ENCODE peak calls at places on chromosomes 11 and 22, in four cellular contexts. One of them, this sample, is unnamed.

GRCh38 chr11:56497010-56497409 is 5.8 kb upstream of the OR5M8 start:
- DNase-seq in bronchial epithelial cell: no peak
- DNase-seq in astrocyte of the spinal cord: no peak
- DNase-seq in mucosa of descending colon: no peak
- DNase-seq in this sample: no peak

GRCh38 chr22:20569059-20570058 is 61.9 kb downstream of the MED15 start:
- DNase-seq in bronchial epithelial cell: peak; percentile 91
- DNase-seq in astrocyte of the spinal cord: peak; percentile 95
- DNase-seq in mucosa of descending colon: peak; percentile 49
- DNase-seq in this sample: peak; percentile 94

GRCh38 chr22:28600546-28601143 is 79.0 kb downstream of the TTC28 start:
- DNase-seq in astrocyte of the spinal cord: peak; percentile 76
- DNase-seq in bronchial epithelial cell: peak; percentile 48
- DNase-seq in mucosa of descending colon: peak; percentile 33
- DNase-seq in this sample: peak; percentile 71

GRCh38 chr22:46897246-46897623 is 134.8 kb downstream of the TBC1D22A start:
- DNase-seq in astrocyte of the spinal cord: no peak
- DNase-seq in mucosa of descending colon: no peak
- DNase-seq in bronchial epithelial cell: no peak
- DNase-seq in this sample: peak; percentile 26

GRCh38 chr11:134503104-134503503 is 91.1 kb upstream of the B3GAT1 start:
- DNase-seq in mucosa of descending colon: no peak
- DNase-seq in bronchial epithelial cell: no peak
- DNase-seq in astrocyte of the spinal cord: no peak
- DNase-seq in this sample: no peak

GRCh38 chr11:96037267-96037990 is 113.5 kb upstream of the MTMR2 start:
- DNase-seq in bronchial epithelial cell: peak; percentile 70
- DNase-seq in mucosa of descending colon: no peak
- DNase-seq in astrocyte of the spinal cord: peak; percentile 60
- DNase-seq in this sample: no peak

GRCh38 chr11:102268083-102268984 is 49.0 kb upstream of the BIRC3 start:
- DNase-seq in astrocyte of the spinal cord: peak; percentile 65
- DNase-seq in mucosa of descending colon: peak; percentile 96
- DNase-seq in bronchial epithelial cell: peak; percentile 85
- DNase-seq in this sample: peak; percentile 75

GRCh38 chr22:17064498-17065100 is 20.2 kb upstream of the IL17RA start:
- DNase-seq in astrocyte of the spinal cord: no peak
- DNase-seq in bronchial epithelial cell: no peak
- DNase-seq in mucosa of descending colon: no peak
- DNase-seq in this sample: no peak

GRCh38 chr11:68038226-68038717 is 553 bp upstream of the TCIRG1 start:
- DNase-seq in mucosa of descending colon: peak; percentile 28
- DNase-seq in astrocyte of the spinal cord: no peak
- DNase-seq in bronchial epithelial cell: no peak
- DNase-seq in this sample: no peak

GRCh38 chr11:108117746-108118371 is 3.5 kb upstream of the ACAT1 start:
- DNase-seq in bronchial epithelial cell: peak; percentile 61
- DNase-seq in astrocyte of the spinal cord: peak; percentile 72
- DNase-seq in mucosa of descending colon: no peak
- DNase-seq in this sample: peak; percentile 52

GRCh38 chr22:22754268-22754657 is 109.8 kb downstream of the GGTLC2 start:
- DNase-seq in mucosa of descending colon: no peak
- DNase-seq in bronchial epithelial cell: no peak
- DNase-seq in astrocyte of the spinal cord: no peak
- DNase-seq in this sample: no peak

GRCh38 chr11:95566151-95566670 is 223.4 kb downstream of the FAM76B start:
- DNase-seq in astrocyte of the spinal cord: no peak
- DNase-seq in bronchial epithelial cell: no peak
- DNase-seq in mucosa of descending colon: no peak
- DNase-seq in this sample: no peak

GRCh38 chr22:32059426-32059825 is 16.4 kb downstream of the SLC5A1 start:
- DNase-seq in bronchial epithelial cell: no peak
- DNase-seq in mucosa of descending colon: no peak
- DNase-seq in astrocyte of the spinal cord: no peak
- DNase-seq in this sample: no peak

GRCh38 chr11:132540586-132540985 is 991.7 kb downstream of the OPCML start:
- DNase-seq in astrocyte of the spinal cord: no peak
- DNase-seq in bronchial epithelial cell: no peak
- DNase-seq in mucosa of descending colon: no peak
- DNase-seq in this sample: no peak

GRCh38 chr11:102971766-102972165 is 16.2 kb upstream of the MMP13 start:
- DNase-seq in bronchial epithelial cell: no peak
- DNase-seq in mucosa of descending colon: no peak
- DNase-seq in astrocyte of the spinal cord: no peak
- DNase-seq in this sample: no peak

GRCh38 chr22:37094239-37094638 is 15.3 kb downstream of the TMPRSS6 start:
- DNase-seq in astrocyte of the spinal cord: no peak
- DNase-seq in bronchial epithelial cell: no peak
- DNase-seq in mucosa of descending colon: no peak
- DNase-seq in this sample: no peak

GRCh38 chr22:37090920-37091688 is 18.4 kb downstream of the TMPRSS6 start:
- DNase-seq in bronchial epithelial cell: no peak
- DNase-seq in astrocyte of the spinal cord: no peak
- DNase-seq in mucosa of descending colon: no peak
- DNase-seq in this sample: no peak

GRCh38 chr22:37089451-37089850 is 20.1 kb downstream of the TMPRSS6 start:
- DNase-seq in mucosa of descending colon: no peak
- DNase-seq in astrocyte of the spinal cord: no peak
- DNase-seq in bronchial epithelial cell: no peak
- DNase-seq in this sample: no peak

GRCh38 chr22:37092997-37093396 is 16.5 kb downstream of the TMPRSS6 start:
- DNase-seq in bronchial epithelial cell: no peak
- DNase-seq in mucosa of descending colon: no peak
- DNase-seq in astrocyte of the spinal cord: no peak
- DNase-seq in this sample: no peak

GRCh38 chr22:37091986-37092385 is 17.5 kb downstream of the TMPRSS6 start:
- DNase-seq in mucosa of descending colon: no peak
- DNase-seq in bronchial epithelial cell: no peak
- DNase-seq in astrocyte of the spinal cord: no peak
- DNase-seq in this sample: no peak
- H3K4me3 ChIP-seq in mucosa of descending colon: no peak overlapping the region
- H3K4me3 ChIP-seq in bronchial epithelial cell: no peak overlapping the region
- H3K4me3 ChIP-seq in astrocyte of the spinal cord: no peak overlapping the region
- H3K4me3 ChIP-seq in this sample: no peak overlapping the region

GRCh38 chr11:5500391-5500790 is 9.4 kb downstream of the UBQLN3 start:
- DNase-seq in astrocyte of the spinal cord: no peak
- DNase-seq in mucosa of descending colon: no peak
- DNase-seq in bronchial epithelial cell: no peak
- DNase-seq in this sample: no peak
- H3K4me3 ChIP-seq in astrocyte of the spinal cord: no peak overlapping the region
- H3K4me3 ChIP-seq in mucosa of descending colon: no peak overlapping the region
- H3K4me3 ChIP-seq in bronchial epithelial cell: no peak overlapping the region
- H3K4me3 ChIP-seq in this sample: no peak overlapping the region

GRCh38 chr11:69380921-69381581 is 87.1 kb downstream of the MYEOV start:
- DNase-seq in bronchial epithelial cell: no peak
- DNase-seq in mucosa of descending colon: no peak
- DNase-seq in astrocyte of the spinal cord: no peak
- DNase-seq in this sample: no peak

GRCh38 chr11:69382131-69383128 is 88.5 kb downstream of the MYEOV start:
- DNase-seq in bronchial epithelial cell: no peak
- DNase-seq in astrocyte of the spinal cord: no peak
- DNase-seq in mucosa of descending colon: peak; percentile 42
- DNase-seq in this sample: no peak

GRCh38 chr11:69378303-69379141 is 84.6 kb downstream of the MYEOV start:
- DNase-seq in astrocyte of the spinal cord: no peak
- DNase-seq in mucosa of descending colon: no peak
- DNase-seq in bronchial epithelial cell: no peak
- DNase-seq in this sample: no peak

GRCh38 chr11:69381681-69382130 is 87.8 kb downstream of the MYEOV start:
- DNase-seq in astrocyte of the spinal cord: no peak
- DNase-seq in mucosa of descending colon: no peak
- DNase-seq in bronchial epithelial cell: no peak
- DNase-seq in this sample: no peak

DNA sequence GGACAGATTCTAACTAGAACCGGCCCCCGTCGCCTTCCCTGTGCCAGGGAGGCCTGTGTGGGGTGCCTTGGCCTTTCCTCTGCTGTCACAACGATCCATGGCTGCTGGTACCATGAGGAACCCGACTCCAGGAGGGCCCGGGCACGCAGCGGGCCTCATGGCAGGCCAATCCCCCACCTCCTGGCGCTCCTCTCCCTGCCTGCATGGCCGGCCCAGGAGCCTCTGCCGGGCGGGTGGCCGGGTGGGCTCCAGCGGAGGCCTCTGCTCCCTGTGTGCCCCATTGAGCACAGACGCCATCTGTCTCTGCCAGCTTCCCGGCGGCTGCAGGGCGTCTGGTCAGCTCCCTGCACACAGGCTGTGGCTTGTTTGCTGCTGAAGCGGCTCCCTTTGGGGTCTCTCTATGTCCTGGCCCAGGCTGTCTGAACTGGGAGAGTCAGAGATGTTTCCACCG is 86.5 kb downstream of the MYEOV start:
- DNase-seq in astrocyte of the spinal cord: no peak
- DNase-seq in mucosa of descending colon: no peak
- DNase-seq in bronchial epithelial cell: no peak
- DNase-seq in this sample: no peak
- H3K4me3 ChIP-seq in astrocyte of the spinal cord: no peak overlapping the region
- H3K4me3 ChIP-seq in mucosa of descending colon: no peak overlapping the region
- H3K4me3 ChIP-seq in bronchial epithelial cell: no peak overlapping the region
- H3K4me3 ChIP-seq in this sample: no peak overlapping the region

DNA sequence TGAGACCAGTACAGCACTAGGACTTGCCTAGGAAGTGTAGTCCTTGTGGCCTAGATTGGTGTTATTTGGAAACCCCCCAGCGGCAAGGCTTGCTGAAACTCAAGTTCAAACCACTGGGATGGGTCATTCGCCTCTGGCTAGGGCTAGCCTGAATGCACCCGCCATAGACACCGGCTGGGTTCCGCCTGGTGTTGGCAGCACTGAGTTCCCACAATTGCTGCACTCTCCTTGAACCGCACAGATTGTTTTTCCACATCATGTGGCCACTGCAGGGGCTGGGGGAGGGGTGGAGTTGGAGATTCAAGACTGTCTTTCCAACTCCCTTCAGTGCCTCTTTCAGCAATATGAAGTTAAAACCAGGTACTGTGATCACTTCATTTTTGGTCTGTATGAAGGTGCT is 43.1 kb downstream of the CCDC73 start:
- DNase-seq in bronchial epithelial cell: no peak
- DNase-seq in mucosa of descending colon: no peak
- DNase-seq in astrocyte of the spinal cord: no peak
- DNase-seq in this sample: no peak
- H3K4me3 ChIP-seq in bronchial epithelial cell: no peak overlapping the region
- H3K4me3 ChIP-seq in mucosa of descending colon: no peak overlapping the region
- H3K4me3 ChIP-seq in astrocyte of the spinal cord: no peak overlapping the region
- H3K4me3 ChIP-seq in this sample: no peak overlapping the region

GRCh38 chr11:126357969-126358762 is 2.7 kb downstream of the ST3GAL4 start:
- DNase-seq in mucosa of descending colon: no peak
- DNase-seq in bronchial epithelial cell: no peak
- DNase-seq in astrocyte of the spinal cord: no peak
- DNase-seq in this sample: no peak
- H3K4me3 ChIP-seq in mucosa of descending colon: no peak overlapping the region
- H3K4me3 ChIP-seq in bronchial epithelial cell: no peak overlapping the region
- H3K4me3 ChIP-seq in astrocyte of the spinal cord: no peak overlapping the region
- H3K4me3 ChIP-seq in this sample: no peak overlapping the region

GRCh38 chr11:124068711-124069110 is 27.6 kb upstream of the OR10G7 start:
- DNase-seq in astrocyte of the spinal cord: no peak
- DNase-seq in bronchial epithelial cell: no peak
- DNase-seq in mucosa of descending colon: no peak
- DNase-seq in this sample: no peak

GRCh38 chr11:124070906-124071621 is 29.9 kb upstream of the OR10G7 start:
- DNase-seq in astrocyte of the spinal cord: peak; percentile 86
- DNase-seq in mucosa of descending colon: no peak
- DNase-seq in bronchial epithelial cell: peak; percentile 71
- DNase-seq in this sample: peak; percentile 66

GRCh38 chr11:124071622-124071948 is 30.5 kb upstream of the OR10G7 start:
- DNase-seq in mucosa of descending colon: no peak
- DNase-seq in astrocyte of the spinal cord: no peak
- DNase-seq in bronchial epithelial cell: no peak
- DNase-seq in this sample: no peak

GRCh38 chr11:124072147-124072546 is 31.0 kb upstream of the OR10G7 start:
- DNase-seq in bronchial epithelial cell: no peak
- DNase-seq in astrocyte of the spinal cord: no peak
- DNase-seq in mucosa of descending colon: no peak
- DNase-seq in this sample: no peak

DNA sequence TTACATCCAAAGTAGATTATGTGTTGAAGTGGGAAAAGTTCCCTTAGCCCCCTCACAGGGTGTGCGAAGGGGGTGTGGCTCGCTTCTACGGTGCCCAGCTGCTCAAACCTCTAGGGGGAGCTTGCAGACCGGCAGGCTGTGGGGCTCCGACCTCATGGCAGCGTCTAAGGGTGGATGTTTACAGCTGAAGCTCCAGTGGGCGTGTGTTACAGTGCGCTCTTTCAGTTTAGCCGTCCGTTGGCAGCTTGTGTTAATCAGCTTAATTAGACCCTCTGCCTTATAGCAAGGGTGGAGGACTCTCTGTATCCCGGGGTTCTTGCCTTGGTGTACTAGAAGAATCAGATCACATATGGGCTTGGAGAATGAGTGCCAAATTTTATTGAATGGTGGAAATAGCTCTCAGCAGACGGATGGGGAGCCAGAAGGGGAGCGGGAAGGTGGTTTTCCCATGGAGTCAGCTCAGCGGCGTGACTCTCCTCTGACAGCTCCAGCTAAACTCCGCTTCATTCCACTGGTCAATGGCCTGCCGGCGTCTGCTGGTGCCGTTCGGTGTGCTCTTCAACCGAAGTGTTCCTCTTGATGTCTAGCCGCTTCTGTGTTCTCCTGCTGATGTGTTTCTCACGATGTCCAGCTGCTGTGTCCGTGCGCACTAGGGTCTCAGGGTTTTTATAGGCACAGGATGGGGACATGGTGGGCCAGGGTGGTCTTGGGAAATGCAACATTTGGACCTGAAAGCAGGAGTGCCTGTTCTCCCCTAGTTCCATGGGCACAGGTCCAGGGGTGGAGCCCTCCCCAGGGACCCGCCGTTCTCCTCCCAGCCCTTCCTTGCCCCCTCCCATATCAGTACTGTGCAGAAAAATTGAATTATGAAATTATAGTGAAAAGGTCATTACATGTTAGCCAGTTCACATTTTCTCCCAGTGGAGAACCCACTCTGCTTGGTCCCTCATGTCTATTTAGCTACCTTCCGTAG is 28.6 kb upstream of the OR10G7 start:
- DNase-seq in astrocyte of the spinal cord: peak; percentile 61
- DNase-seq in mucosa of descending colon: peak; percentile 62
- DNase-seq in bronchial epithelial cell: peak; percentile 54
- DNase-seq in this sample: peak; percentile 62
- H3K4me3 ChIP-seq in astrocyte of the spinal cord: peak overlapping the region; percentile 22
- H3K4me3 ChIP-seq in mucosa of descending colon: no peak overlapping the region
- H3K4me3 ChIP-seq in bronchial epithelial cell: peak overlapping the region; percentile 21
- H3K4me3 ChIP-seq in this sample: peak overlapping the region; percentile 23

DNA sequence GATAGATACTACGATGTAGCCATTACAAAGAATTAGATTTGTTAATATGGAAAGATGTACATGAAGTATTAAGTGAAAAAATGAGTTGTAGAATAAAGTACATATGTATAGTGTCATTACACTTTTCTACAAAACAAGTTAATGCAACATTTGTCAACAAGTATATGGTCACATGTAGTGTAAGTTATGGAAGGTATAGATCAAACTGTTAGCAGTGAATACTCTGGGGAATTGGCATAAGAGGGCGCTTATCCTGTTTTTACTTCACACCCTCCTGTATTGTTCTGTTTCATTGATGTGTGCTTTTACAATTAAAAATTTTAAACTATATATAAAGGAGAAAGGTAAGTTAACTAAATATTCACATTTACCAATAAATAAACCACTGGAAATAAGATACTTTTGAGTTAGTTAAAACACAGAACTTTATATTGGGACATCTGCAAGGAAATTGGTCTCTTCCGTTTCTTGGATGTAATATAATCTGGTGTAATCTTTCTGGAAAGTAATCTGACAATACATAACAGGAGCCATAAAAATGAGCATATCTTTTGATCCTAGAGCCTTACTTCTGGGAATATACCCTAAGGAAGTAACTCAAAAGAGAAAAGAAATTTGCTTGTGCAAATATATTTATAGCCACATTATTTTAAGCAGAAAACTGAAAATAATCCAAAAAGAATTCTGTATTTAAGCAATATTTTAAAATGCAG is 34.5 kb downstream of the CSTPP1 start:
- DNase-seq in astrocyte of the spinal cord: no peak
- DNase-seq in mucosa of descending colon: no peak
- DNase-seq in bronchial epithelial cell: no peak
- DNase-seq in this sample: no peak
- H3K4me3 ChIP-seq in astrocyte of the spinal cord: no peak overlapping the region
- H3K4me3 ChIP-seq in mucosa of descending colon: no peak overlapping the region
- H3K4me3 ChIP-seq in bronchial epithelial cell: no peak overlapping the region
- H3K4me3 ChIP-seq in this sample: no peak overlapping the region